ENCODE peak calls at places on chromosomes 1 and 21, in four cellular contexts. Y, D, V and H are unnamed samples.

GRCh38 chr21:14271053-14271452 is 55.1 kb downstream of the RBM11 start:
- DNase-seq in Y (no peak), D (no peak), V (no peak), H (no peak)

GRCh38 chr1:169814265-169814664 is 19.6 kb upstream of the METTL18 start:
- DNase-seq in Y (no peak), D (no peak), V (no peak), H (no peak)

GRCh38 chr1:204453141-204453772 is 41.3 kb downstream of the PIK3C2B start:
- DNase-seq in Y (no peak), D (no peak), V (no peak), H (no peak)

GRCh38 chr1:31426249-31426922 is 13.4 kb downstream of the SERINC2 start:
- DNase-seq in Y (no peak), D (peak; percentile 69), V (no peak), H (no peak)

GRCh38 chr1:200890818-200891773 is 3.6 kb upstream of the INAVA start:
- DNase-seq in Y (no peak), D (no peak), V (peak; percentile 70), H (peak; percentile 91)

GRCh38 chr1:228284148-228284495 is 76.3 kb downstream of the OBSCN start:
- DNase-seq in Y (no peak), D (no peak), V (no peak), H (no peak)

GRCh38 chr1:10561497-10561896 is 86.7 kb downstream of the PEX14 start:
- DNase-seq in Y (no peak), D (no peak), V (no peak), H (no peak)

GRCh38 chr1:226608699-226609505 is 60.3 kb downstream of the STUM start:
- DNase-seq in Y (peak; percentile 15), D (peak; percentile 25), V (peak; percentile 84), H (peak; percentile 72)

GRCh38 chr1:69569281-69569970 is 1.7 kb downstream of the LRRC7 start:
- DNase-seq in Y (no peak), D (no peak), V (no peak), H (no peak)

GRCh38 chr1:178531897-178532296 is 19.0 kb downstream of the TEX35 start:
- DNase-seq in Y (no peak), D (no peak), V (peak; percentile 21), H (no peak)

GRCh38 chr1:110243581-110243980 is 33.5 kb downstream of the KCNC4 start:
- DNase-seq in Y (no peak), D (no peak), V (peak; percentile 80), H (peak; percentile 51)

GRCh38 chr1:228471762-228472398 is 15.3 kb upstream of the RNF187 start:
- DNase-seq in Y (no peak), D (no peak), V (no peak), H (no peak)

GRCh38 chr1:193458628-193459027 is 272.2 kb upstream of the B3GALT2 start:
- DNase-seq in Y (no peak), D (no peak), V (no peak), H (no peak)

GRCh38 chr1:153343040-153343681 is 5.5 kb downstream of the PGLYRP4 start:
- DNase-seq in Y (no peak), D (no peak), V (no peak), H (no peak)

GRCh38 chr1:53160924-53161378 is 18.5 kb upstream of the SLC1A7 start:
- DNase-seq in Y (no peak), D (no peak), V (no peak), H (no peak)

GRCh38 chr21:45364464-45365185 is 40.3 kb upstream of the COL18A1 start:
- DNase-seq in Y (peak; percentile 55), D (no peak), V (no peak), H (no peak)

GRCh38 chr1:200588698-200589097 is 31.9 kb downstream of the KIF14 start:
- DNase-seq in Y (no peak), D (no peak), V (peak; percentile 2), H (no peak)

GRCh38 chr1:47898156-47898825 is 98.9 kb downstream of the TRABD2B start:
- DNase-seq in Y (no peak), D (no peak), V (no peak), H (no peak)

GRCh38 chr21:45430521-45431501 is 25.8 kb downstream of the COL18A1 start:
- DNase-seq in Y (peak; percentile 15), D (no peak), V (peak; percentile 52), H (no peak)

GRCh38 chr1:201663777-201664176 is 124.8 kb downstream of the NAV1 start:
- DNase-seq in Y (no peak), D (no peak), V (no peak), H (no peak)

GRCh38 chr1:234018816-234019215 is 114.3 kb downstream of the SLC35F3 start:
- DNase-seq in Y (no peak), D (peak; percentile 40), V (no peak), H (no peak)

GRCh38 chr1:165288301-165289120 is 68.0 kb downstream of the LMX1A start:
- DNase-seq in Y (no peak), D (no peak), V (peak; percentile 75), H (peak; percentile 69)

GRCh38 chr1:102588536-102588935 is 519.8 kb downstream of the COL11A1 start:
- DNase-seq in Y (no peak), D (no peak), V (no peak), H (no peak)

GRCh38 chr1:114353233-114353632 is 157.8 kb downstream of the TRIM33 start:
- DNase-seq in Y (peak; percentile 30), D (no peak), V (peak; percentile 60), H (peak; percentile 21)

GRCh38 chr1:89882348-89883029 is 61.7 kb downstream of the LRRC8D start:
- DNase-seq in Y (no peak), D (no peak), V (no peak), H (no peak)

GRCh38 chr1:184219414-184219813 is 167.4 kb upstream of the C1orf21 start:
- DNase-seq in Y (no peak), D (no peak), V (no peak), H (no peak)

GRCh38 chr1:184218436-184218835 is 166.9 kb downstream of the TSEN15 start:
- DNase-seq in Y (no peak), D (no peak), V (no peak), H (no peak)

GRCh38 chr1:184223216-184223615 is 163.6 kb upstream of the C1orf21 start:
- DNase-seq in Y (no peak), D (no peak), V (no peak), H (no peak)

GRCh38 chr1:184222561-184223157 is 164.2 kb upstream of the C1orf21 start:
- DNase-seq in Y (no peak), D (no peak), V (peak; percentile 8), H (peak; percentile 42)

GRCh38 chr1:184221087-184221486 is 165.7 kb upstream of the C1orf21 start:
- DNase-seq in Y (no peak), D (no peak), V (no peak), H (no peak)
- H3K9me3 ChIP-seq in Y (no peaks in the 10 kb centered on the region), D (no peaks in the 10 kb centered on the region), V (no peaks in the 10 kb centered on the region), H (no peaks in the 10 kb centered on the region)

GRCh38 chr1:64745986-64746940 is 1.4 kb downstream of the RAVER2 start:
- DNase-seq in Y (no peak), D (no peak), V (no peak), H (no peak)
- H3K4me3 ChIP-seq in Y (peak overlapping the region; percentile 69), D (peak overlapping the region; percentile 84), V (peak overlapping the region; percentile 98), H (peak overlapping the region; percentile 72)

GRCh38 chr1:174200746-174201145 is 41.4 kb downstream of the RABGAP1L start:
- DNase-seq in Y (no peak), D (no peak), V (no peak), H (no peak)

GRCh38 chr1:174204697-174205308 is 45.5 kb downstream of the RABGAP1L start:
- DNase-seq in Y (no peak), D (no peak), V (no peak), H (no peak)

GRCh38 chr1:174209347-174210187 is 50.2 kb downstream of the RABGAP1L start:
- DNase-seq in Y (no peak), D (no peak), V (no peak), H (no peak)

GRCh38 chr1:174211486-174211885 is 52.2 kb downstream of the RABGAP1L start:
- DNase-seq in Y (no peak), D (no peak), V (no peak), H (no peak)

DNA sequence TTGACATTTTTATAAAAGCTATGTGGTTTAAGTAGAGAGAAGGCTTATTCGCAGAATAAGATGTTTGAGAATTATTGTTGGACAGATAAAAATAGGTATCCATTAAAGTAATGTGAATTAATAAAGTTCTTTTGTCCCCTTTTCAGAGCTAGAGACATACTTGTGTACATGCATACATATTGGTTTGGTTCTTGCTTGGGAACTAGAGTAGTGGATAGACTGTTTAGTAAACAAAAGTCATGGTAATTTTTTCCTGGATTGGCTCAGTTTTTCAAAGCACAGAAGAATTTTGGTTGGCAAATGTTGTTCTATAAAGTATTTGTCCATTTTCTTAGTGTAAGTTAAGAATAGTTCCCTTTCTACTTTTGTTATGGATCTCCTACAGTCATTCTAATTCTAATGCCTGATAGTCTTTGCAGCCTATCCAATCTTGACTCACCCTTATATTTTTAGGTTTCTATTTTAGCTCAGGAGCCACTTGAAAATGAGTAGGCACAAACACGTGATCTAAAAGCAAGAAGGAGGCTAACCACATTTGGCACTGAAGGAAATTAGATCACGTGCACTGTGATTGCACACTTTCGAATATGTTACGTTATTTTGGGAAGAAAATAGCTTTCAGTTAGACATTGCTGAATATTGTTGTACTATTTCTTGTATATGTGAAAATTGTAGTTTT is 47.0 kb downstream of the RABGAP1L start:
- DNase-seq in Y (no peak), D (no peak), V (no peak), H (no peak)
- H3K9me3 ChIP-seq in Y (no peaks in the 10 kb centered on the region), D (no peaks in the 10 kb centered on the region), V (peaks cover 2% of the 10 kb centered on the region), H (peaks cover 3% of the 10 kb centered on the region)

DNA sequence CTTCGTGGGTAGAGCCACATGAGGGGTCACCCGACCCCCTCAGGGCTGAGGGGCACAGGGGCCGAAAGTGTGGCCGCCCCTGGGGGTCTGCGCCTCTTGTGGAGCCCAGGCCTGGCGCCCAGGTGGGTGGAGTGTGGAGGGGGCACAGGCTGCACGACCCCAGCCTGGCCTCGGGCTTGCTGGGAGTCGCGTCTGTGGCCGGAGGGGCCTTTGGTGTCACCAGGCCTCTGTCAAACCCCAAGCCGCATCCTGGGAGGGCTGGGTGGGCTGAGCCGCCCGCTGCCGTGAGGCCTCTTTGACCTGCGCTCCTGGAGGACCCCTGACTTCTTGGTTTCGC is 60.7 kb downstream of the FAAP20 start:
- DNase-seq in Y (no peak), D (no peak), V (no peak), H (no peak)
- H3K4me3 ChIP-seq in Y (peak overlapping the region; percentile 53), D (peak overlapping the region; percentile 38), V (peak overlapping the region; percentile 16), H (no peak overlapping the region)